ENCODE peak calls at places on chromosomes 5 and 9, in ten cellular contexts. S, A, P, G, M, K, H, Q, X and B are unnamed samples.
A peak's percentile ranks its signal among the peaks of the same experiment; 100 is the strongest.

GRCh38 chr9:132879443-132880310 is 979 bp downstream of the SPACA9 start:
- DNase-seq in K (no peak), A (no peak), H (no peak), P (peak; percentile 8), S (no peak), G (no peak), Q (no peak), X (no peak), M (no peak), B (no peak)

GRCh38 chr5:169013208-169013728 is 287.7 kb downstream of the SLIT3 start:
- DNase-seq in G (no peak), M (no peak), X (no peak), A (no peak), Q (no peak), S (no peak), K (no peak), P (no peak), H (no peak), B (no peak)

GRCh38 chr5:161414037-161414436 is 132.5 kb downstream of the GABRB2 start:
- DNase-seq in M (no peak), G (no peak), Q (no peak), K (no peak), H (no peak), P (no peak), X (no peak), S (no peak), A (no peak), B (no peak)

GRCh38 chr9:134509306-134509705 is 132.3 kb upstream of the COL5A1 start:
- DNase-seq in H (no peak), G (no peak), Q (no peak), K (no peak), P (no peak), A (no peak), M (no peak), X (no peak), S (no peak), B (no peak)

GRCh38 chr5:9877473-9877872 is 247.3 kb upstream of the TAS2R1 start:
- DNase-seq in H (no peak), P (no peak), K (no peak), M (no peak), S (no peak), Q (no peak), X (no peak), G (no peak), A (no peak), B (no peak)

GRCh38 chr9:99803694-99804093 is 18.0 kb upstream of the NR4A3 start:
- DNase-seq in M (no peak), K (no peak), S (no peak), A (no peak), Q (no peak), P (no peak), G (no peak), H (no peak), X (no peak), B (no peak)

GRCh38 chr5:78758169-78758839 is 109.7 kb upstream of the LHFPL2 start:
- DNase-seq in A (no peak), S (no peak), Q (no peak), M (no peak), P (peak; percentile 72), H (no peak), K (no peak), X (no peak), G (no peak), B (no peak)

GRCh38 chr5:7995688-7996294 is 126.8 kb downstream of the MTRR start:
- DNase-seq in M (no peak), H (no peak), A (no peak), G (no peak), K (no peak), S (no peak), Q (no peak), P (no peak), X (no peak), B (no peak)

GRCh38 chr9:116844621-116845020 is 157.5 kb downstream of the TRIM32 start:
- DNase-seq in A (no peak), M (no peak), X (no peak), P (no peak), Q (no peak), K (no peak), S (no peak), G (no peak), H (no peak), B (no peak)

GRCh38 chr9:68509689-68510088 is 31.0 kb downstream of the TMEM252 start:
- DNase-seq in K (no peak), P (no peak), S (no peak), Q (no peak), X (no peak), H (no peak), M (peak; percentile 45), G (no peak), A (no peak), B (no peak)

GRCh38 chr9:84121991-84122523 is 141.5 kb downstream of the RMI1 start:
- DNase-seq in P (peak; percentile 91), Q (no peak), M (no peak), A (no peak), H (no peak), S (no peak), K (no peak), G (no peak), X (no peak), B (no peak)

GRCh38 chr5:172868436-172868923 is 34.4 kb downstream of the ERGIC1 start:
- DNase-seq in A (no peak), H (no peak), X (no peak), S (peak; percentile 96), Q (no peak), M (no peak), P (peak; percentile 84), K (no peak), G (no peak), B (no peak)

GRCh38 chr5:104650313-104650712 is 1087.7 kb upstream of the NUDT12 start:
- DNase-seq in M (peak; percentile 22), Q (no peak), X (no peak), A (no peak), P (no peak), S (no peak), H (no peak), K (no peak), G (no peak), B (no peak)

GRCh38 chr5:126508962-126509279 is 85.7 kb downstream of the GRAMD2B start:
- DNase-seq in Q (no peak), A (no peak), S (no peak), X (no peak), H (no peak), G (no peak), M (no peak), K (no peak), P (peak; percentile 68), B (no peak)

GRCh38 chr5:14830210-14831005 is 41.2 kb downstream of the ANKH start:
- DNase-seq in Q (no peak), S (no peak), M (no peak), P (no peak), G (peak; percentile 42), X (no peak), A (no peak), K (no peak), H (no peak), B (no peak)

GRCh38 chr9:127567119-127567897 is 44.8 kb upstream of the STXBP1 start:
- DNase-seq in M (no peak), K (no peak), H (peak; percentile 85), Q (no peak), X (no peak), P (peak; percentile 71), G (peak; percentile 69), A (no peak), S (no peak), B (peak; percentile 88)

GRCh38 chr5:176770431-176770830 is 39.9 kb upstream of the UNC5A start:
- DNase-seq in K (no peak), P (no peak), G (no peak), Q (no peak), M (no peak), S (no peak), H (no peak), X (no peak), A (no peak), B (peak; percentile 34)

GRCh38 chr5:93677344-93678021 is 63.9 kb downstream of the POU5F2 start:
- DNase-seq in H (peak; percentile 79), K (no peak), A (no peak), X (no peak), P (peak; percentile 92), G (peak; percentile 8), S (peak; percentile 95), Q (no peak), M (peak; percentile 64), B (peak; percentile 93)

GRCh38 chr5:163760498-163760897 is 255.1 kb downstream of the MAT2B start:
- DNase-seq in X (no peak), K (no peak), M (no peak), P (peak; percentile 87), A (no peak), G (no peak), S (peak; percentile 11), H (no peak), Q (no peak), B (no peak)

GRCh38 chr9:129467739-129468666 is 152.9 kb downstream of the C9orf50 start:
- DNase-seq in Q (no peak), M (no peak), S (no peak), H (no peak), X (no peak), K (no peak), G (no peak), P (no peak), A (no peak), B (peak; percentile 35)

GRCh38 chr9:89154651-89155336 is 23.8 kb downstream of the SHC3 start:
- DNase-seq in K (no peak), M (no peak), G (no peak), S (peak; percentile 41), A (no peak), Q (no peak), H (no peak), P (peak; percentile 83), X (no peak), B (no peak)

GRCh38 chr5:40221796-40222195 is 457.9 kb upstream of the PTGER4 start:
- DNase-seq in X (no peak), H (no peak), S (peak; percentile 70), Q (no peak), K (no peak), M (no peak), A (no peak), G (no peak), P (peak; percentile 69), B (no peak)

GRCh38 chr9:93589688-93590087 is 13.3 kb downstream of the PHF2 start:
- DNase-seq in G (no peak), H (peak; percentile 11), A (no peak), Q (no peak), P (peak; percentile 22), X (no peak), K (no peak), S (peak; percentile 34), M (peak; percentile 54), B (peak; percentile 52)

GRCh38 chr5:159182691-159183090 is 26.7 kb downstream of the RNF145 start:
- DNase-seq in P (peak; percentile 76), A (no peak), M (no peak), Q (no peak), K (no peak), X (no peak), S (no peak), H (no peak), G (no peak), B (no peak)

GRCh38 chr5:71939452-71939932 is 167.8 kb upstream of the MAP1B start:
- DNase-seq in X (no peak), K (no peak), A (no peak), M (no peak), S (no peak), H (no peak), G (no peak), P (peak; percentile 3), Q (no peak), B (peak; percentile 61)

GRCh38 chr5:13408616-13409015 is 535.9 kb downstream of the DNAH5 start:
- DNase-seq in P (no peak), K (no peak), G (no peak), H (no peak), S (no peak), X (no peak), Q (no peak), M (no peak), A (no peak), B (no peak)

GRCh38 chr9:16870606-16871357 is at the start of gene BNC2:
- DNase-seq in Q (no peak), M (peak; percentile 89), K (no peak), P (peak; percentile 73), H (peak; percentile 87), A (no peak), G (peak; percentile 24), S (peak; percentile 37), X (no peak), B (peak; percentile 89)

GRCh38 chr9:2570615-2571479 is 50.7 kb upstream of the VLDLR start:
- DNase-seq in M (no peak), K (no peak), Q (no peak), G (peak; percentile 95), X (peak; percentile 3), A (no peak), P (peak; percentile 49), H (peak; percentile 90), S (peak; percentile 56), B (peak; percentile 78)